ENCODE peak calls at places on chromosomes 11 and 22, in four cellular contexts. L is colonic mucosa, Y is tibial artery, H is heart right ventricle. B is an unnamed sample. For H3K4me1, the result is how much of the 10 kb centered on the place peaks cover.

GRCh38 chr11:116504541-116505149 is 268.1 kb downstream of the BUD13 start:
- DNase-seq in L (no peak), H (no peak), Y (peak), B (no peak)

GRCh38 chr22:46511391-46512370 is 25.7 kb downstream of the CELSR1 start:
- DNase-seq in Y (no peak), H (no peak), L (no peak), B (peak)

GRCh38 chr11:130217133-130217631 is 57.6 kb downstream of the ST14 start:
- DNase-seq in Y (no peak), L (no peak), H (no peak), B (no peak)

GRCh38 chr11:115612331-115612730 is 108.1 kb upstream of the CADM1 start:
- DNase-seq in Y (no peak), H (no peak), L (no peak), B (no peak)

GRCh38 chr22:31143038-31143437 is 2.7 kb upstream of the PLA2G3 start:
- DNase-seq in H (no peak), L (no peak), Y (peak), B (no peak)

GRCh38 chr11:110086892-110087309 is 6.3 kb upstream of the ZC3H12C start:
- DNase-seq in Y (no peak), H (no peak), L (peak), B (peak)

GRCh38 chr11:95512682-95513081 is 276.9 kb downstream of the FAM76B start:
- DNase-seq in Y (peak), H (peak), L (peak), B (no peak)

GRCh38 chr11:64687641-64688533 is 35.1 kb downstream of the NRXN2 start:
- DNase-seq in Y (peak), L (no peak), H (no peak), B (no peak)

GRCh38 chr11:8267831-8268529 is 4.3 kb upstream of the LMO1 start:
- DNase-seq in Y (peak), L (no peak), H (no peak), B (peak)

GRCh38 chr11:12377106-12377823 is at the start of gene PARVA:
- DNase-seq in Y (peak), L (peak), H (peak), B (peak)

GRCh38 chr11:95108671-95109551 is 19.3 kb downstream of the ENDOD1 start:
- DNase-seq in Y (no peak), L (no peak), H (peak), B (no peak)

GRCh38 chr11:96384156-96384555 is 5.6 kb downstream of the CCDC82 start:
- DNase-seq in H (no peak), Y (no peak), L (no peak), B (no peak)

GRCh38 chr11:85495918-85496317 is 131.2 kb downstream of the DLG2 start:
- DNase-seq in H (no peak), Y (no peak), L (no peak), B (no peak)

GRCh38 chr11:15826826-15827225 is 529.5 kb downstream of the SOX6 start:
- DNase-seq in L (peak), H (peak), Y (no peak), B (peak)

GRCh38 chr22:41732096-41732772 is 32.9 kb downstream of the MEI1 start:
- DNase-seq in L (no peak), H (no peak), Y (no peak), B (no peak)

GRCh38 chr11:110565344-110565684 is 135.6 kb downstream of the FDX1 start:
- DNase-seq in H (no peak), L (no peak), Y (no peak), B (peak)

GRCh38 chr11:113664069-113664980 is 41.8 kb downstream of the TMPRSS5 start:
- DNase-seq in H (no peak), Y (no peak), L (no peak), B (no peak)

GRCh38 chr11:69053169-69053477 is 4.4 kb downstream of the TPCN2 start:
- DNase-seq in H (no peak), Y (no peak), L (no peak), B (no peak)

GRCh38 chr22:47396515-47396914 is 634.1 kb downstream of the TBC1D22A start:
- DNase-seq in L (no peak), Y (peak), H (no peak), B (no peak)

GRCh38 chr11:118908931-118909618 is 16.7 kb downstream of the BCL9L start:
- DNase-seq in Y (peak), H (peak), L (peak), B (peak)
- H3K4me1 ChIP-seq in Y (half or more), H (half or more), L (under half), B (half or more)

GRCh38 chr11:21986361-21986760 is 206.5 kb upstream of the ANO5 start:
- DNase-seq in Y (no peak), L (no peak), H (no peak), B (no peak)

DNA sequence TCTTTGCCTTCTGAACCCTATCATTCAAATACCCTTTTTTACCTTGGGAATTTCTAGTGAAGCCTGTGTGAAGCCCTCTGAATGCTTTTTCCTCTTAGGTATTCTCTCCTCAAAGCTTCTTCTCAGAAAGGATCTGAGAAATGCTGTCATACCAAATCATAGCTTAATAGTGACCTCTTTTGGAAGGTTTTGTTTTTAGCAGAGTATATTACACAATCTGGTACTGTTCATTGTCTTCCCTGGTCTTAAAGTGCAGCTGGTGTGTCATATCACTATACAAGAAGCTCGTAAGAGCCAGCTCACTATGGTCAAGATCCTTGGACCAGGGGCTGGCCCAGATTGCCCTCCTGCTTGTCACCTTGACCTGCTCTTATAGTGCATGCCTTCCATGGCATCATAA is 204.4 kb upstream of the ANO5 start:
- DNase-seq in Y (no peak), H (no peak), L (no peak), B (no peak)
- TF ChIP-seq CTCF in Y (peak), H (no peak), L (no peak), B (no peak)

GRCh38 chr11:121929581-121929980 is 186.4 kb downstream of the BLID start:
- DNase-seq in Y (no peak), H (peak), L (no peak), B (no peak)
- H3K4me3 ChIP-seq in Y (peak), H (peak), L (no peak), B (peak)

GRCh38 chr11:36420025-36420424 is 90.0 kb downstream of the TRAF6 start:
- DNase-seq in H (no peak), Y (no peak), L (no peak), B (no peak)
- H3K4me1 ChIP-seq in H (half or more), Y (under half), L (under half), B (under half)

GRCh38 chr22:17007257-17007656 is 765 bp downstream of the GAB4 start:
- DNase-seq in H (no peak), Y (no peak), L (no peak), B (no peak)
- TF ChIP-seq CTCF in H (no peak), Y (no peak), L (no peak), B (no peak)

GRCh38 chr22:27139935-27140493 is 482.6 kb downstream of the MIAT start:
- DNase-seq in H (no peak), L (no peak), Y (no peak), B (no peak)
- H3K4me3 ChIP-seq in H (no peak), L (no peak), Y (no peak), B (no peak)

GRCh38 chr11:57597971-57598830 is 716 bp downstream of the SERPING1 start:
- DNase-seq in L (peak), H (peak), Y (peak), B (peak)
- H3K4me1 ChIP-seq in L (under half), H (under half), Y (under half), B (under half)

GRCh38 chr11:22674470-22675426 is 8.3 kb downstream of the GAS2 start:
- DNase-seq in H (no peak), L (peak), Y (no peak), B (no peak)

GRCh38 chr11:22680628-22681027 is 14.2 kb downstream of the GAS2 start:
- DNase-seq in H (no peak), L (no peak), Y (no peak), B (no peak)

GRCh38 chr11:22671751-22672150 is 5.3 kb downstream of the GAS2 start:
- DNase-seq in H (no peak), L (no peak), Y (no peak), B (no peak)

GRCh38 chr11:22681281-22681812 is 14.9 kb downstream of the GAS2 start:
- DNase-seq in L (no peak), Y (no peak), H (no peak), B (no peak)

GRCh38 chr11:22677153-22677890 is 10.9 kb downstream of the GAS2 start:
- DNase-seq in L (no peak), H (no peak), Y (no peak), B (no peak)
- TF ChIP-seq CTCF in L (no peak), H (no peak), Y (no peak), B (no peak)

DNA sequence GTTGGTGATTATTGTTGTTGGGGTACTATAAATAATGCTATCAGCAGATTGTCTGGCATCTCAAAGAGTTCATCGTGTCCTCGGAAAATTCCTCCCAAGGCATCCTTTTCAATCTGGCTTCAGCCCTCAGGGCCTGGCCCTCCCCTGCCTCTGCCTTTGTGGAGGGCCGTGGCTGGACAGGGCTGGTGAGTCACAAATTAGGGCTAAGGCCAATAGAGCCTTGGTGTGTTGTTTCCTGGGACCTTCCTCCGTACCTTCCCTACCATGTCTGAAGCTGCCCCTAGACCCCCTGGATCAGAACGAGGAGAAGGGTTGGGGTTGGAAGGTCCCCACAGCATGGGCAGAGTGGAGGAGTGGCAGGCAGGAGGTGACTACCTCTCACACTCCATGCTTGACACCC is 31.2 kb upstream of the LRRC32 start:
- DNase-seq in L (no peak), Y (no peak), H (no peak), B (no peak)
- H3K4me3 ChIP-seq in L (no peak), Y (no peak), H (no peak), B (no peak)

DNA sequence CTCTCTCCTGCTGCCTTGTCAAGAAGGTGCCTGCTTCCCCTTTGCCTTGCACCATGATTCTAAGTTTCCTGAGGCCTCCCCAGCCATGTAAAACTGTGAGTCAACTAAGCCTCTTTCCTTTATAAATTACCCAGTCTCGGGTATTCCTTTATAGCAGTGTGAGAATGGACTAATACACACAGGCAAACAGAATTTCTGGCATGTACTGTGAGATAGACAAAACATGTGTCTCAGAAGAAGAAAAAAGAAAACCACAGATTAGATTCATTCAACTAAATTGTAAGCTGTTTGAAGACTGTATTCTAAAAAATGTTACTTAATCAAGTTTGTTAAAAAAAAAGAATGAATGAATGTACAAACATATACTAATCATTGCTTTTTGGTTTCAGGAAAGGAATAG is 1.6 kb upstream of the MMP20 start:
- DNase-seq in L (no peak), Y (no peak), H (no peak), B (no peak)
- H3K4me1 ChIP-seq in L (under half), Y (under half), H (under half), B (under half)

B was measured in left lung.